ENCODE peak calls at places on chromosomes 6 and 20, in seven cellular contexts. P is fibroblast of lung, X is epithelial cell of esophagus, W is activated T-cell treated with anti-CD3 and anti-CD28 coated beads for 1 hour, J is neural crest cell, F is pancreas, M is HEK293T. U is an unnamed sample.
A peak's percentile ranks its signal among the peaks of the same experiment; 100 is the strongest.

GRCh38 chr6:127550403-127550802 is 26.6 kb upstream of the C6orf58 start:
- DNase-seq in F (no peak), W (no peak), X (peak; percentile 58), M (no peak), J (no peak), P (peak; percentile 59), U (no peak)

GRCh38 chr6:147142684-147143245 is 61.5 kb upstream of the STXBP5 start:
- DNase-seq in P (no peak), F (no peak), M (no peak), W (no peak), J (no peak), X (no peak), U (no peak)

GRCh38 chr20:15836634-15837033 is 736.6 kb downstream of the KIF16B start:
- DNase-seq in X (no peak), W (no peak), P (no peak), F (no peak), M (no peak), J (no peak), U (no peak)

GRCh38 chr6:53300656-53301551 is 47.8 kb downstream of the ELOVL5 start:
- DNase-seq in P (no peak), F (no peak), X (no peak), W (no peak), J (no peak), M (no peak), U (no peak)

GRCh38 chr6:41372526-41373366 is 37.3 kb downstream of the NCR2 start:
- DNase-seq in X (no peak), W (no peak), M (peak; percentile 21), F (no peak), J (no peak), P (peak; percentile 9), U (no peak)

GRCh38 chr6:34836451-34836850 is 44.6 kb downstream of the BLTP3A start:
- DNase-seq in M (no peak), J (no peak), P (no peak), W (no peak), X (no peak), F (no peak), U (no peak)

GRCh38 chr6:33418690-33419291 is 884 bp upstream of the CUTA start:
- DNase-seq in M (no peak), J (no peak), F (no peak), X (no peak), W (no peak), P (no peak), U (no peak)

GRCh38 chr6:63997217-63997616 is 361.6 kb downstream of the PHF3 start:
- DNase-seq in P (no peak), M (no peak), F (no peak), X (no peak), W (no peak), J (no peak), U (no peak)

GRCh38 chr6:11008821-11009220 is 35.3 kb downstream of the ELOVL2 start:
- DNase-seq in W (no peak), F (no peak), X (no peak), P (peak; percentile 52), M (no peak), J (no peak), U (no peak)

GRCh38 chr6:108944707-108945685 is 96.8 kb downstream of the ARMC2 start:
- DNase-seq in W (no peak), X (peak; percentile 48), J (no peak), M (no peak), P (peak; percentile 96), F (no peak), U (no peak)

GRCh38 chr20:31700747-31701146 is 21.9 kb downstream of the BCL2L1 start:
- DNase-seq in P (no peak), W (no peak), F (no peak), M (no peak), X (no peak), J (no peak), U (no peak)

GRCh38 chr6:36478051-36478526 is 35.3 kb downstream of the KCTD20 start:
- DNase-seq in W (no peak), X (no peak), J (no peak), F (no peak), M (no peak), P (no peak), U (no peak)

GRCh38 chr20:36101201-36101600 is 53.3 kb upstream of the EPB41L1 start:
- DNase-seq in M (no peak), F (peak; percentile 81), J (no peak), W (no peak), P (no peak), X (no peak), U (peak; percentile 59)

GRCh38 chr20:1888796-1889463 is 6.3 kb upstream of the SIRPA start:
- DNase-seq in P (peak; percentile 53), W (no peak), X (peak; percentile 89), J (no peak), F (no peak), M (no peak), U (no peak)

GRCh38 chr20:9506337-9506821 is 8.0 kb upstream of the LAMP5 start:
- DNase-seq in P (no peak), M (no peak), F (no peak), J (no peak), X (no peak), W (no peak), U (peak; percentile 32)

GRCh38 chr20:43755390-43755789 is 28.6 kb upstream of the GTSF1L start:
- DNase-seq in W (no peak), P (peak; percentile 54), J (no peak), F (no peak), M (no peak), X (peak; percentile 50), U (no peak)

GRCh38 chr20:32017711-32018251 is 7.5 kb downstream of the CCM2L start:
- DNase-seq in J (no peak), F (peak; percentile 66), X (peak; percentile 71), W (peak; percentile 47), M (peak; percentile 56), P (no peak), U (peak; percentile 70)

GRCh38 chr20:10708342-10709185 is 34.8 kb upstream of the JAG1 start:
- DNase-seq in J (no peak), X (peak; percentile 65), W (no peak), M (no peak), F (no peak), P (peak; percentile 90), U (no peak)

GRCh38 chr6:99250476-99250875 is 99.0 kb downstream of the FAXC start:
- DNase-seq in X (no peak), J (no peak), M (no peak), P (no peak), W (no peak), F (no peak), U (no peak)

GRCh38 chr20:49813305-49813974 is 812 bp downstream of the SLC9A8 start:
- DNase-seq in P (no peak), J (no peak), F (no peak), M (peak; percentile 26), W (no peak), X (no peak), U (no peak)

GRCh38 chr20:16412896-16413295 is 160.4 kb downstream of the KIF16B start:
- DNase-seq in W (no peak), F (no peak), X (no peak), J (no peak), M (no peak), P (no peak), U (no peak)

GRCh38 chr6:7763896-7764295 is 38.0 kb downstream of the BMP6 start:
- DNase-seq in W (no peak), X (no peak), M (no peak), F (no peak), J (no peak), P (peak; percentile 11), U (no peak)

GRCh38 chr6:9397981-9398559 is 962.7 kb upstream of the SLC35B3 start:
- DNase-seq in P (no peak), J (no peak), X (peak; percentile 93), F (peak; percentile 82), W (no peak), M (no peak), U (peak; percentile 16)

GRCh38 chr6:100460650-100461204 is 4.0 kb downstream of the SIM1 start:
- DNase-seq in J (no peak), X (no peak), M (peak; percentile 36), P (no peak), F (no peak), W (no peak), U (no peak)

GRCh38 chr20:53216856-53217576 is 244.9 kb downstream of the TSHZ2 start:
- DNase-seq in W (peak; percentile 87), J (peak; percentile 68), P (peak; percentile 28), F (peak; percentile 62), X (peak; percentile 57), M (peak; percentile 79), U (peak; percentile 81)

GRCh38 chr20:62401331-62401779 is 5.7 kb downstream of the CABLES2 start:
- DNase-seq in M (no peak), F (no peak), J (no peak), P (no peak), X (peak; percentile 28), W (no peak), U (no peak)

GRCh38 chr6:82878812-82879211 is 186.8 kb downstream of the UBE3D start:
- DNase-seq in J (no peak), F (no peak), W (no peak), P (peak; percentile 57), M (no peak), X (no peak), U (no peak)

GRCh38 chr6:105675715-105676397 is 273.0 kb upstream of the PREP start:
- DNase-seq in F (no peak), J (no peak), X (peak; percentile 86), P (peak; percentile 76), W (no peak), M (no peak), U (no peak)

GRCh38 chr6:31663961-31664789 is 622 bp downstream of the GPANK1 start:
- DNase-seq in P (peak; percentile 75), X (peak; percentile 77), J (no peak), F (no peak), M (no peak), W (no peak), U (peak; percentile 63)

GRCh38 chr20:9110916-9111432 is 42.1 kb downstream of the PLCB4 start:
- DNase-seq in P (no peak), W (no peak), J (no peak), F (no peak), M (no peak), X (no peak), U (no peak)

GRCh38 chr6:114096553-114097172 is 125.7 kb upstream of the HDAC2 start:
- DNase-seq in M (peak; percentile 35), F (no peak), X (peak; percentile 49), W (no peak), J (no peak), P (peak; percentile 39), U (no peak)

GRCh38 chr20:25623225-25623735 is 534 bp downstream of the NANP start:
- DNase-seq in J (no peak), W (peak; percentile 26), F (peak; percentile 41), P (no peak), X (no peak), M (peak; percentile 37), U (peak; percentile 49)

GRCh38 chr20:57795347-57795697 is 85.5 kb upstream of the PMEPA1 start:
- DNase-seq in W (no peak), P (peak; percentile 13), J (no peak), X (no peak), F (no peak), M (no peak), U (no peak)

GRCh38 chr6:30717129-30717844 is at the start of gene MDC1:
- DNase-seq in F (peak; percentile 100), X (peak; percentile 100), P (peak; percentile 100), J (peak; percentile 92), M (peak; percentile 94), W (peak; percentile 96), U (peak; percentile 99)

GRCh38 chr20:20373046-20373706 is 5.3 kb downstream of the INSM1 start:
- DNase-seq in J (no peak), W (no peak), X (peak; percentile 66), M (no peak), F (no peak), P (peak; percentile 15), U (peak; percentile 45)

GRCh38 chr20:57806975-57807374 is 97.2 kb upstream of the PMEPA1 start:
- DNase-seq in W (no peak), X (no peak), P (no peak), F (no peak), J (no peak), M (no peak), U (no peak)

GRCh38 chr20:56372850-56373249 is 14.1 kb downstream of the FAM210B start:
- DNase-seq in F (no peak), M (no peak), W (no peak), P (no peak), X (no peak), J (no peak), U (no peak)

U was measured in glutamatergic neuron.